ENCODE peak calls at places on chromosomes 13 and 19, in eight cellular contexts. One of them, this sample, is unnamed.

GRCh38 chr13:49443689-49444516 is at the start of the genes CAB39L and SETDB2:
- DNase-seq in RWPE2: peak; percentile 98
- DNase-seq in cardiac muscle cell: peak; percentile 100
- DNase-seq in psoas muscle: peak; percentile 99
- DNase-seq in fibroblast of lung: peak; percentile 99
- DNase-seq in adrenal gland: peak; percentile 100
- DNase-seq in mammary epithelial cell: peak; percentile 100
- DNase-seq in left lung: peak; percentile 99
- DNase-seq in this sample: peak; percentile 99

GRCh38 chr13:109790951-109791605 is 4.7 kb upstream of the IRS2 start:
- DNase-seq in left lung: no peak
- DNase-seq in cardiac muscle cell: peak; percentile 52
- DNase-seq in mammary epithelial cell: peak; percentile 35
- DNase-seq in psoas muscle: no peak
- DNase-seq in adrenal gland: peak; percentile 56
- DNase-seq in RWPE2: no peak
- DNase-seq in fibroblast of lung: peak; percentile 22
- DNase-seq in this sample: peak; percentile 35

GRCh38 chr19:6693681-6694080 is 23.7 kb upstream of the TNFSF14 start:
- DNase-seq in psoas muscle: no peak
- DNase-seq in cardiac muscle cell: no peak
- DNase-seq in left lung: no peak
- DNase-seq in RWPE2: no peak
- DNase-seq in adrenal gland: no peak
- DNase-seq in mammary epithelial cell: no peak
- DNase-seq in fibroblast of lung: no peak
- DNase-seq in this sample: no peak

GRCh38 chr19:6066661-6067646 is 43.3 kb downstream of the RFX2 start:
- DNase-seq in left lung: peak; percentile 94
- DNase-seq in psoas muscle: peak; percentile 85
- DNase-seq in cardiac muscle cell: peak; percentile 97
- DNase-seq in RWPE2: peak; percentile 77
- DNase-seq in mammary epithelial cell: peak; percentile 84
- DNase-seq in adrenal gland: peak; percentile 96
- DNase-seq in fibroblast of lung: peak; percentile 92
- DNase-seq in this sample: peak; percentile 94

GRCh38 chr13:104608280-104608679 is 1542.1 kb upstream of the SLC10A2 start:
- DNase-seq in mammary epithelial cell: no peak
- DNase-seq in fibroblast of lung: no peak
- DNase-seq in left lung: no peak
- DNase-seq in adrenal gland: no peak
- DNase-seq in cardiac muscle cell: no peak
- DNase-seq in psoas muscle: no peak
- DNase-seq in RWPE2: no peak
- DNase-seq in this sample: no peak

GRCh38 chr13:75222031-75222430 is 259.9 kb downstream of the TBC1D4 start:
- DNase-seq in adrenal gland: no peak
- DNase-seq in RWPE2: no peak
- DNase-seq in cardiac muscle cell: peak; percentile 80
- DNase-seq in left lung: no peak
- DNase-seq in psoas muscle: no peak
- DNase-seq in fibroblast of lung: peak; percentile 54
- DNase-seq in mammary epithelial cell: peak; percentile 12
- DNase-seq in this sample: no peak

GRCh38 chr19:5957132-5957531 is 20.8 kb downstream of the RANBP3 start:
- DNase-seq in left lung: no peak
- DNase-seq in fibroblast of lung: peak; percentile 69
- DNase-seq in psoas muscle: no peak
- DNase-seq in adrenal gland: no peak
- DNase-seq in RWPE2: no peak
- DNase-seq in mammary epithelial cell: no peak
- DNase-seq in cardiac muscle cell: no peak
- DNase-seq in this sample: no peak

GRCh38 chr13:27211771-27212364 is 39.5 kb upstream of the RPL21 start:
- DNase-seq in left lung: no peak
- DNase-seq in fibroblast of lung: peak; percentile 82
- DNase-seq in mammary epithelial cell: peak; percentile 58
- DNase-seq in psoas muscle: no peak
- DNase-seq in RWPE2: no peak
- DNase-seq in adrenal gland: no peak
- DNase-seq in cardiac muscle cell: peak; percentile 77
- DNase-seq in this sample: peak; percentile 82

GRCh38 chr19:49161987-49162386 is 4.4 kb downstream of the TRPM4 start:
- DNase-seq in left lung: no peak
- DNase-seq in cardiac muscle cell: no peak
- DNase-seq in RWPE2: no peak
- DNase-seq in adrenal gland: no peak
- DNase-seq in psoas muscle: no peak
- DNase-seq in mammary epithelial cell: peak; percentile 23
- DNase-seq in fibroblast of lung: peak; percentile 48
- DNase-seq in this sample: peak; percentile 43

GRCh38 chr13:35838356-35838755 is 292.8 kb downstream of the DCLK1 start:
- DNase-seq in left lung: no peak
- DNase-seq in RWPE2: no peak
- DNase-seq in fibroblast of lung: peak; percentile 96
- DNase-seq in cardiac muscle cell: peak; percentile 78
- DNase-seq in psoas muscle: no peak
- DNase-seq in adrenal gland: no peak
- DNase-seq in mammary epithelial cell: peak; percentile 21
- DNase-seq in this sample: peak; percentile 51

GRCh38 chr13:71877280-71877653 is 10.3 kb upstream of the DACH1 start:
- DNase-seq in fibroblast of lung: peak; percentile 8
- DNase-seq in RWPE2: no peak
- DNase-seq in psoas muscle: no peak
- DNase-seq in mammary epithelial cell: no peak
- DNase-seq in left lung: no peak
- DNase-seq in cardiac muscle cell: no peak
- DNase-seq in adrenal gland: no peak
- DNase-seq in this sample: no peak

GRCh38 chr13:25190256-25190655 is 18.2 kb upstream of the AMER2 start:
- DNase-seq in left lung: no peak
- DNase-seq in fibroblast of lung: no peak
- DNase-seq in psoas muscle: no peak
- DNase-seq in adrenal gland: no peak
- DNase-seq in RWPE2: no peak
- DNase-seq in cardiac muscle cell: no peak
- DNase-seq in mammary epithelial cell: no peak
- DNase-seq in this sample: no peak

GRCh38 chr13:113566227-113566561 is 18.4 kb upstream of the TFDP1 start:
- DNase-seq in psoas muscle: no peak
- DNase-seq in mammary epithelial cell: no peak
- DNase-seq in adrenal gland: peak; percentile 29
- DNase-seq in fibroblast of lung: no peak
- DNase-seq in cardiac muscle cell: no peak
- DNase-seq in RWPE2: peak; percentile 28
- DNase-seq in left lung: no peak
- DNase-seq in this sample: no peak

GRCh38 chr19:54287456-54287855 is 6.5 kb upstream of the LILRB2 start:
- DNase-seq in fibroblast of lung: peak; percentile 6
- DNase-seq in psoas muscle: no peak
- DNase-seq in cardiac muscle cell: peak; percentile 16
- DNase-seq in adrenal gland: no peak
- DNase-seq in RWPE2: no peak
- DNase-seq in left lung: no peak
- DNase-seq in mammary epithelial cell: no peak
- DNase-seq in this sample: peak; percentile 20

GRCh38 chr13:67416047-67416925 is 186.2 kb upstream of the PCDH9 start:
- DNase-seq in psoas muscle: no peak
- DNase-seq in adrenal gland: peak; percentile 59
- DNase-seq in cardiac muscle cell: peak; percentile 64
- DNase-seq in mammary epithelial cell: peak; percentile 2
- DNase-seq in fibroblast of lung: peak; percentile 9
- DNase-seq in left lung: no peak
- DNase-seq in RWPE2: no peak
- DNase-seq in this sample: peak; percentile 43

GRCh38 chr13:96781141-96781540 is 213.1 kb downstream of the OXGR1 start:
- DNase-seq in cardiac muscle cell: no peak
- DNase-seq in mammary epithelial cell: peak; percentile 22
- DNase-seq in fibroblast of lung: peak; percentile 11
- DNase-seq in psoas muscle: peak; percentile 10
- DNase-seq in adrenal gland: no peak
- DNase-seq in RWPE2: no peak
- DNase-seq in left lung: no peak
- DNase-seq in this sample: no peak

GRCh38 chr19:18488403-18488723 is 33.5 kb downstream of the ELL start:
- DNase-seq in fibroblast of lung: no peak
- DNase-seq in psoas muscle: no peak
- DNase-seq in left lung: no peak
- DNase-seq in cardiac muscle cell: no peak
- DNase-seq in mammary epithelial cell: peak; percentile 35
- DNase-seq in adrenal gland: no peak
- DNase-seq in RWPE2: peak; percentile 52
- DNase-seq in this sample: no peak

GRCh38 chr19:16897572-16898056 is 8.8 kb downstream of the F2RL3 start:
- DNase-seq in left lung: no peak
- DNase-seq in cardiac muscle cell: no peak
- DNase-seq in fibroblast of lung: peak; percentile 27
- DNase-seq in mammary epithelial cell: no peak
- DNase-seq in adrenal gland: peak; percentile 81
- DNase-seq in psoas muscle: no peak
- DNase-seq in RWPE2: no peak
- DNase-seq in this sample: no peak

GRCh38 chr19:35350591-35350990 is 2.9 kb downstream of the FFAR1 start:
- DNase-seq in fibroblast of lung: no peak
- DNase-seq in RWPE2: no peak
- DNase-seq in adrenal gland: no peak
- DNase-seq in left lung: no peak
- DNase-seq in psoas muscle: no peak
- DNase-seq in mammary epithelial cell: no peak
- DNase-seq in cardiac muscle cell: no peak
- DNase-seq in this sample: no peak

GRCh38 chr13:112242777-112243176 is 133.4 kb upstream of the SPACA7 start:
- DNase-seq in psoas muscle: no peak
- DNase-seq in left lung: no peak
- DNase-seq in cardiac muscle cell: no peak
- DNase-seq in RWPE2: no peak
- DNase-seq in adrenal gland: peak; percentile 33
- DNase-seq in fibroblast of lung: no peak
- DNase-seq in mammary epithelial cell: no peak
- DNase-seq in this sample: no peak

GRCh38 chr19:45016388-45017314 is 15.4 kb downstream of the RELB start:
- DNase-seq in adrenal gland: peak; percentile 85
- DNase-seq in cardiac muscle cell: peak; percentile 74
- DNase-seq in mammary epithelial cell: peak; percentile 67
- DNase-seq in left lung: no peak
- DNase-seq in RWPE2: no peak
- DNase-seq in fibroblast of lung: peak; percentile 63
- DNase-seq in psoas muscle: peak; percentile 59
- DNase-seq in this sample: peak; percentile 40
- TF ChIP-seq CTCF in adrenal gland: peak; percentile 67
- TF ChIP-seq CTCF in cardiac muscle cell: peak; percentile 65
- TF ChIP-seq CTCF in mammary epithelial cell: peak; percentile 63
- TF ChIP-seq CTCF in left lung: peak; percentile 48
- TF ChIP-seq CTCF in RWPE2: peak; percentile 72
- TF ChIP-seq CTCF in fibroblast of lung: peak; percentile 73
- TF ChIP-seq CTCF in psoas muscle: peak; percentile 50
- TF ChIP-seq CTCF in this sample: peak; percentile 83

DNA sequence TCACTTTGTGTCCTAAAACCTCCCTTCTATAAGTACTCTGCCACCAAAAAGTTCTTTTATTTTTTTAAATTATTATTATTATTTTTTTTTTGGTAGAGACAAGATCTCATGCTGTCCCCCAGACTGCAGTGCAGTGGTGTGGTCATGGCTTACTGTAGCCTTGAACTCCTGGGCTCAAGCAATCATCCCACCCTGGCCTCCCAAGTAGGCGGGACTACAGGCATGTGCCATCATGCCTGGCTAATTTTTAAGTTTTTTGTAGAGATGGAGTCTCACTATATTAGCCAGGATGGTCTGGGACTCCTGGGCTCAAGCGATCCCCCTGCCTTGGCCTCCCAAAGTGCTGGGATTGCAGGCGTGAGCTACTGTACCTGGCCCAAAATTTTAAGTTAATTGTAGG is 29.1 kb upstream of the GPI start:
- DNase-seq in RWPE2: no peak
- DNase-seq in left lung: no peak
- DNase-seq in adrenal gland: no peak
- DNase-seq in fibroblast of lung: no peak
- DNase-seq in mammary epithelial cell: no peak
- DNase-seq in psoas muscle: no peak
- DNase-seq in cardiac muscle cell: no peak
- DNase-seq in this sample: no peak
- H3K4me3 ChIP-seq in RWPE2: no peak overlapping the region
- H3K4me3 ChIP-seq in left lung: no peak overlapping the region
- H3K4me3 ChIP-seq in adrenal gland: no peak overlapping the region
- H3K4me3 ChIP-seq in fibroblast of lung: no peak overlapping the region
- H3K4me3 ChIP-seq in mammary epithelial cell: no peak overlapping the region
- H3K4me3 ChIP-seq in psoas muscle: no peak overlapping the region
- H3K4me3 ChIP-seq in cardiac muscle cell: no peak overlapping the region
- H3K4me3 ChIP-seq in this sample: no peak overlapping the region

DNA sequence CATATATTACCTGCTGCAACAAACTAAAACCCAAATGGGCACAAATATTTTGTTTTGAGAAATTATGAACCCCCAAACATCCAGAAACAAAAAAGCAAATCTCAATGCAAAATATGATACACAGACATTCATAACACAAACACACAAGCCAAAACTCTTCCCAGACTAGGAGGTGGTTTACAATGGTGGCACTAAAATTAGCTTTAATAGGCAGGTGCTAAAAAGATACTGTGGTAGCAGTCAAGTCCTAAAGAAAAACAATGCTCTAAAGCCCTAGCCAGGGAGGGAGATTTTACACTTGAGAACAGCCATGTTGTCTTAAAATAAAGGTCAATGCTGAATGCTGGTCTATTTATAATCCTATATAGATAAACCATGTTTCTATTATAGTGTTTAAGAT is 65.0 kb downstream of the DOCK9 start:
- DNase-seq in adrenal gland: no peak
- DNase-seq in psoas muscle: no peak
- DNase-seq in left lung: no peak
- DNase-seq in cardiac muscle cell: no peak
- DNase-seq in fibroblast of lung: no peak
- DNase-seq in mammary epithelial cell: no peak
- DNase-seq in RWPE2: no peak
- DNase-seq in this sample: no peak
- TF ChIP-seq CTCF in adrenal gland: no peak
- TF ChIP-seq CTCF in psoas muscle: no peak
- TF ChIP-seq CTCF in left lung: no peak
- TF ChIP-seq CTCF in cardiac muscle cell: no peak
- TF ChIP-seq CTCF in fibroblast of lung: no peak
- TF ChIP-seq CTCF in mammary epithelial cell: no peak
- TF ChIP-seq CTCF in RWPE2: no peak
- TF ChIP-seq CTCF in this sample: no peak

GRCh38 chr19:13718733-13719132 is 45.6 kb upstream of the MRI1 start:
- DNase-seq in cardiac muscle cell: peak; percentile 59
- DNase-seq in adrenal gland: peak; percentile 75
- DNase-seq in RWPE2: no peak
- DNase-seq in psoas muscle: no peak
- DNase-seq in mammary epithelial cell: peak; percentile 61
- DNase-seq in fibroblast of lung: peak; percentile 68
- DNase-seq in left lung: no peak
- DNase-seq in this sample: peak; percentile 28

GRCh38 chr19:13707901-13708300 is 56.4 kb upstream of the MRI1 start:
- DNase-seq in mammary epithelial cell: no peak
- DNase-seq in left lung: no peak
- DNase-seq in psoas muscle: no peak
- DNase-seq in fibroblast of lung: peak; percentile 79
- DNase-seq in cardiac muscle cell: no peak
- DNase-seq in RWPE2: no peak
- DNase-seq in adrenal gland: no peak
- DNase-seq in this sample: no peak

GRCh38 chr19:13717194-13717643 is 47.1 kb upstream of the MRI1 start:
- DNase-seq in adrenal gland: no peak
- DNase-seq in left lung: no peak
- DNase-seq in cardiac muscle cell: no peak
- DNase-seq in RWPE2: no peak
- DNase-seq in mammary epithelial cell: no peak
- DNase-seq in fibroblast of lung: peak; percentile 52
- DNase-seq in psoas muscle: no peak
- DNase-seq in this sample: no peak

GRCh38 chr19:13712767-13713201 is 51.5 kb upstream of the MRI1 start:
- DNase-seq in psoas muscle: no peak
- DNase-seq in adrenal gland: no peak
- DNase-seq in mammary epithelial cell: no peak
- DNase-seq in left lung: no peak
- DNase-seq in RWPE2: no peak
- DNase-seq in cardiac muscle cell: no peak
- DNase-seq in fibroblast of lung: peak; percentile 56
- DNase-seq in this sample: no peak
- H3K4me3 ChIP-seq in psoas muscle: no peak overlapping the region
- H3K4me3 ChIP-seq in adrenal gland: no peak overlapping the region
- H3K4me3 ChIP-seq in mammary epithelial cell: no peak overlapping the region
- H3K4me3 ChIP-seq in left lung: no peak overlapping the region
- H3K4me3 ChIP-seq in RWPE2: no peak overlapping the region
- H3K4me3 ChIP-seq in cardiac muscle cell: no peak overlapping the region
- H3K4me3 ChIP-seq in fibroblast of lung: no peak overlapping the region
- H3K4me3 ChIP-seq in this sample: no peak overlapping the region